ENCODE peak calls at places on chromosome 10, in nine cellular contexts. M, T, W, D, F, U, J, P and N are unnamed samples. For H3K4me1 and H3K36me3, the result is how much of the 10 kb centered on the place peaks cover.

GRCh38 chr10:101046332-101047238 is 15.2 kb upstream of the KAZALD1 start:
- DNase-seq in M (no peak), T (no peak), W (no peak), D (no peak), F (no peak), U (no peak), J (no peak), P (no peak), N (no peak)

GRCh38 chr10:77970869-77971803 is 44.6 kb upstream of the DLG5 start:
- DNase-seq in M (peak), T (peak), W (peak), D (peak), F (no peak), U (peak), J (peak), P (no peak), N (no peak)

GRCh38 chr10:96651998-96652431 is 65.2 kb upstream of the TM9SF3 start:
- DNase-seq in M (no peak), T (peak), W (no peak), D (no peak), F (peak), U (no peak), J (peak), P (no peak), N (no peak)

GRCh38 chr10:85168287-85168686 is 839.9 kb downstream of the CCSER2 start:
- DNase-seq in M (no peak), T (no peak), W (no peak), D (no peak), F (no peak), U (no peak), J (no peak), P (no peak), N (no peak)

GRCh38 chr10:34664706-34665105 is 150.4 kb downstream of the PARD3 start:
- DNase-seq in M (no peak), T (no peak), W (no peak), D (no peak), F (no peak), U (no peak), J (no peak), P (no peak), N (no peak)

GRCh38 chr10:97553575-97554100 is 18.9 kb upstream of the ANKRD2 start:
- DNase-seq in M (peak), T (peak), W (peak), D (peak), F (peak), U (peak), J (peak), P (peak), N (peak)

GRCh38 chr10:109961181-109962001 is 38.1 kb upstream of the XPNPEP1 start:
- DNase-seq in M (no peak), T (no peak), W (no peak), D (no peak), F (no peak), U (no peak), J (no peak), P (no peak), N (peak)

GRCh38 chr10:91702586-91703088 is 69.8 kb upstream of the PPP1R3C start:
- DNase-seq in M (no peak), T (no peak), W (no peak), D (no peak), F (no peak), U (no peak), J (no peak), P (no peak), N (no peak)

GRCh38 chr10:110860576-110861241 is 11.0 kb upstream of the PDCD4 start:
- DNase-seq in M (no peak), T (no peak), W (no peak), D (no peak), F (peak), U (no peak), J (peak), P (no peak), N (no peak)

GRCh38 chr10:98028168-98028770 is 2.2 kb downstream of the CRTAC1 start:
- DNase-seq in M (peak), T (peak), W (no peak), D (peak), F (peak), U (peak), J (peak), P (peak), N (peak)

GRCh38 chr10:90935581-90936292 is 14.8 kb upstream of the ANKRD1 start:
- DNase-seq in M (no peak), T (no peak), W (no peak), D (no peak), F (no peak), U (peak), J (no peak), P (no peak), N (no peak)

GRCh38 chr10:68826764-68827591 is at the start of gene STOX1:
- DNase-seq in M (peak), T (peak), W (peak), D (peak), F (peak), U (peak), J (peak), P (peak), N (peak)

GRCh38 chr10:68831961-68832455 is 4.7 kb downstream of the STOX1 start:
- DNase-seq in M (no peak), T (no peak), W (no peak), D (no peak), F (no peak), U (no peak), J (no peak), P (no peak), N (no peak)

GRCh38 chr10:68829952-68830351 is 2.6 kb downstream of the STOX1 start:
- DNase-seq in M (no peak), T (no peak), W (no peak), D (no peak), F (no peak), U (no peak), J (no peak), P (no peak), N (no peak)

GRCh38 chr10:68829494-68829893 is 2.2 kb downstream of the STOX1 start:
- DNase-seq in M (no peak), T (no peak), W (no peak), D (no peak), F (no peak), U (no peak), J (no peak), P (no peak), N (no peak)

DNA sequence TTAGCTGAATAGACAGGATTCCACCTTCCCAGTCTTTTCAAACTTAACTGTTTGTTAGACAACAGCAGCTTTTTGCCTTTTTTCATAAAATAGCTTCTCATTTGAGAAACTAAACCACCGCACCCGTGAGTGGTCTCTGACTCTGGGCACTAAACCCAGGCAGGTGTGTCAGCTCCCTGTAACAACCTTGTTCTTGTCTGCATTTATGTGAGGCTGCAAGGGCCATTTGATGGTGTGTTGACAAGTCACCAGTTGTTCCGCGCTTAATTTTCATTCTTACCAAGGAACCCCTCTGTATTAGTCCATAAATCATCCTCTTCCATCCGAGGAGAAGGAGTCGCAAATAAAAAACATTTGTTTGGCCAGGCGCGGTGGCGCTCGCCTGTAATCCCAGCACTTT is 1.5 kb downstream of the STOX1 start:
- DNase-seq in M (no peak), T (no peak), W (no peak), D (no peak), F (no peak), U (no peak), J (no peak), P (no peak), N (no peak)
- H3K4me3 ChIP-seq in M (no peak), T (no peak), W (no peak), D (no peak), F (no peak), U (no peak), J (no peak), P (no peak), N (no peak)

GRCh38 chr10:48287417-48288391 is 13.2 kb upstream of the FRMPD2 start:
- DNase-seq in M (no peak), T (no peak), W (no peak), D (no peak), F (no peak), U (peak), J (no peak), P (peak), N (no peak)

GRCh38 chr10:48286356-48286755 is 11.9 kb upstream of the FRMPD2 start:
- DNase-seq in M (no peak), T (no peak), W (no peak), D (no peak), F (no peak), U (no peak), J (no peak), P (no peak), N (no peak)

GRCh38 chr10:48290286-48290685 is 15.8 kb upstream of the FRMPD2 start:
- DNase-seq in M (no peak), T (no peak), W (no peak), D (no peak), F (no peak), U (no peak), J (no peak), P (no peak), N (no peak)

GRCh38 chr10:48289652-48290238 is 15.2 kb upstream of the FRMPD2 start:
- DNase-seq in M (no peak), T (peak), W (no peak), D (peak), F (peak), U (peak), J (peak), P (peak), N (peak)

GRCh38 chr10:48288661-48289060 is 14.2 kb upstream of the FRMPD2 start:
- DNase-seq in M (no peak), T (no peak), W (no peak), D (no peak), F (no peak), U (no peak), J (no peak), P (no peak), N (no peak)
- H3K4me1 ChIP-seq in M (under half), T (under half), W (under half), D (under half), F (under half), U (under half), J (under half), P (under half), N (under half)

DNA sequence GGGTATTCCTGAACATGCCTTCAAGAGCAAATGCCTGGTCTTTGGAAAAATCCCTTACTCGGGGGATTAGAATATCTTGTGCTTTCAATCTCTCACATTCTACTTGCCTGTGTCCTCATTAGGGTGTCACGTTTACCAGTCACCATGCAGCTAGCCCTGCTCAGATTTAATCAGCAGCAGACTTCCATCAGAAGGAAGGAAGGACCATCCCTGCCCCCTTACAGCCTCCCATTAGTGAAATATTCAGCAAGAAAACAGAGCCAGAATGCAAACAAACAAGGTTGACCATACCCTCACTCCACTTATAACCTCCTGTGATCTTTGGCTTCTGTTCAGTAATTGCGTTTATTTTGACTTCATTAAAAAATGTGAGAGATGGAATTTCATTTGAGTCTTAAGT is 208.6 kb downstream of the CXCL12 start:
- DNase-seq in M (no peak), T (no peak), W (no peak), D (no peak), F (no peak), U (no peak), J (no peak), P (no peak), N (no peak)
- H3K36me3 ChIP-seq in M (under half), T (under half), W (under half), D (under half), F (under half), U (under half), J (under half), P (under half), N (under half)

GRCh38 chr10:86261933-86262665 is 104.5 kb downstream of the GRID1 start:
- DNase-seq in M (no peak), T (no peak), W (peak), D (no peak), F (no peak), U (no peak), J (no peak), P (no peak), N (peak)
- H3K4me3 ChIP-seq in M (no peak), T (no peak), W (no peak), D (no peak), F (no peak), U (no peak), J (no peak), P (no peak), N (no peak)

GRCh38 chr10:129658673-129659072 is 191.6 kb downstream of the MGMT start:
- DNase-seq in M (no peak), T (no peak), W (no peak), D (no peak), F (no peak), U (peak), J (no peak), P (no peak), N (peak)

GRCh38 chr10:129655679-129656031 is 188.6 kb downstream of the MGMT start:
- DNase-seq in M (no peak), T (no peak), W (no peak), D (no peak), F (no peak), U (no peak), J (no peak), P (no peak), N (no peak)

GRCh38 chr10:129657297-129657974 is 190.4 kb downstream of the MGMT start:
- DNase-seq in M (no peak), T (no peak), W (no peak), D (peak), F (no peak), U (no peak), J (no peak), P (no peak), N (no peak)

GRCh38 chr10:129655007-129655678 is 188.1 kb downstream of the MGMT start:
- DNase-seq in M (no peak), T (no peak), W (no peak), D (peak), F (no peak), U (no peak), J (no peak), P (no peak), N (no peak)

DNA sequence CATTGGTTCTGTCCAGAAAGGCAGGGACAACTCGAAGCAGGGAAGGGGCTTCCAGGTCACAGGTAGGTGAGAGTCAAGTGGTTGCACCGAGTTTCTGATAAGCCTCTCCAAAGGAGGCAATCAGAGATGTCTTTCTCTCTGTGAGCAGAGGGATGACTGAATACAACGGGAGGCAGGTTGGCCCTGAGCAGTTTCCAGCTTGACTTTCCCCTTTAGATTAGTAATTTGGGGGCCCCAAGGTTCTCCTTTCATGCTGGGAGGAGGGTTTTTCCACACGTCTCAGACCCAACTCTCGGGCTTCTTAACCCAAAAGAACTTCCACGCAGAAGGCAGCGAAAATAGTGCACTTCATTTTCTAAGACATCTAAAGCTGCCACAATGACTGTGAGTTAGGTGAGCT is 189.6 kb downstream of the MGMT start:
- DNase-seq in M (no peak), T (no peak), W (no peak), D (no peak), F (no peak), U (no peak), J (no peak), P (no peak), N (no peak)
- H3K4me1 ChIP-seq in M (under half), T (under half), W (under half), D (under half), F (under half), U (under half), J (under half), P (under half), N (under half)

GRCh38 chr10:62258926-62259325 is 9.7 kb downstream of the RTKN2 start:
- DNase-seq in M (no peak), T (no peak), W (no peak), D (no peak), F (no peak), U (no peak), J (no peak), P (no peak), N (no peak)
- H3K36me3 ChIP-seq in M (under half), T (under half), W (under half), D (under half), F (under half), U (under half), J (under half), P (under half), N (under half)

DNA sequence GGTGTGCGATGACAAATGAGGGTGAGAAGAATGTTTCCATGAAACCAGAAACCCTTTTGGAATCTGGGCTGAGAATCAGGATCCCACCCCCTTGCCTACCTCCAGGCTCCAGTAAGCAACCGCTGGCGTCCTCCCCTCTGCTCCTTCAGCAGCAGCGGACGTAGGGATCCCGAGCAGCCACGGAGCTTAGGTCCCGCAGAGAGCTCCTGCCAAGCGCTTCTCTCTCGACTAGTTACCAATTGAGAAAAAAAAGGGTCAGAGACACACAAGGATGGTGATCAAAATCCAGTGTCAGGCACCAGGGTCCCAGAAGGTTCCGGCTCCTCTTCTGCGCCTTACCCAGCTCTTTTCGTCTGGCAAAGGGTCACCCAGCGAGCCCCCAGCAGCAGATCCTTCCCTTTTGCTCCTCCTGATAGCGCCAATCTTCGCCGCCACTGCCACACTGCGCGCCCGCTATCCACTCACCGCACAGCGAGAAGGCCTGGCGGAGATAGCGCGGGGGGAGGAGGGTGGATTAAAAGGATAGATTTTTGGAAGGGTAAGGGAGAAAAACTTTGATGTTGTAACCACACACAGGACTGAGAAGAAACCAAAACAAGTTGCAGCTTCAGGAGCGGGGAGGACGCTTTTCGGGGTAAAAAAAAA is 733.4 kb downstream of the ZWINT start:
- DNase-seq in M (no peak), T (no peak), W (no peak), D (no peak), F (no peak), U (peak), J (no peak), P (no peak), N (no peak)
- H3K4me3 ChIP-seq in M (no peak), T (peak), W (no peak), D (no peak), F (no peak), U (peak), J (no peak), P (no peak), N (peak)

GRCh38 chr10:125141860-125142484 is 18.4 kb downstream of the CTBP2 start:
- DNase-seq in M (peak), T (no peak), W (no peak), D (peak), F (no peak), U (no peak), J (no peak), P (peak), N (no peak)
- H3K4me1 ChIP-seq in M (under half), T (under half), W (under half), D (under half), F (under half), U (under half), J (half or more), P (under half), N (under half)

GRCh38 chr10:128747556-128748335 is 621.5 kb upstream of the MKI67 start:
- DNase-seq in M (no peak), T (no peak), W (no peak), D (no peak), F (no peak), U (no peak), J (no peak), P (no peak), N (no peak)

GRCh38 chr10:128739937-128740336 is 613.7 kb upstream of the MKI67 start:
- DNase-seq in M (no peak), T (no peak), W (no peak), D (no peak), F (no peak), U (peak), J (no peak), P (no peak), N (peak)

DNA sequence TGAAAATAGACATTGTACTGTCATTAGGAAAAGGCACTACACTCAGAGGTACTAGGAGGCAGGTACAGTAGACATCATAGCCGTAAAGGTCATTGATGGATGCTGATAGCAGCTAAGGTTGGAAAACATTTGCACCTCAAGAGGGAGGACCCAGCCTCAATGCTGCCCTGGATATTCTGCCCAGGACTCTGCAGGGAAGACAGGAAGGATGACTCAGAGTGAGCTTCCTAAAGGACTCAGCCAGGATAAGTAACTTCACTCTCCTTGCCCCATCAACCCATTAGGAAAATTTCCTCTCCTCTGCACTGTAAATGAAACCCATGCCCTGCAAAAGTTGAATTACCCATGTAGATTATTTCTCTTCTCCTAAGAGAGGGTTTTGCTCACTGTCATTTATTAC is 617.9 kb upstream of the MKI67 start:
- DNase-seq in M (no peak), T (no peak), W (no peak), D (no peak), F (no peak), U (no peak), J (no peak), P (no peak), N (no peak)
- H3K36me3 ChIP-seq in M (under half), T (under half), W (under half), D (under half), F (under half), U (under half), J (under half), P (under half), N (under half)